ENCODE peak calls at places on chromosomes 11 and 22, in eight cellular contexts. D is astrocyte of the cerebellum; M is mucosa of descending colon; Q is tibial nerve; R is tibial artery; O is osteocyte; N is heart left ventricle; Z is CD8-positive, alpha-beta T cell. J is an unnamed sample.
A peak's percentile ranks its signal among the peaks of the same experiment; 100 is the strongest.

GRCh38 chr22:47850644-47851151 is 1088.2 kb downstream of the TBC1D22A start:
- DNase-seq in D (peak; percentile 8), M (no peak), Q (no peak), R (no peak), O (no peak), N (no peak), Z (no peak), J (no peak)

GRCh38 chr11:45618897-45619296 is 46.5 kb downstream of the CHST1 start:
- DNase-seq in D (no peak), M (no peak), Q (no peak), R (no peak), O (peak; percentile 19), N (no peak), Z (no peak), J (no peak)

GRCh38 chr11:123640677-123641494 is 13.5 kb downstream of the SCN3B start:
- DNase-seq in D (no peak), M (peak; percentile 41), Q (no peak), R (no peak), O (no peak), N (peak; percentile 20), Z (peak; percentile 22), J (no peak)

GRCh38 chr11:131815631-131816030 is 445.2 kb downstream of the NTM start:
- DNase-seq in D (no peak), M (no peak), Q (no peak), R (no peak), O (no peak), N (no peak), Z (no peak), J (peak; percentile 78)

GRCh38 chr11:8059571-8060011 is 21.4 kb upstream of the TUB start:
- DNase-seq in D (no peak), M (no peak), Q (no peak), R (no peak), O (no peak), N (no peak), Z (no peak), J (no peak)

GRCh38 chr11:18012314-18012905 is 437 bp downstream of the SERGEF start:
- DNase-seq in D (no peak), M (peak; percentile 30), Q (peak; percentile 8), R (peak; percentile 70), O (no peak), N (peak; percentile 11), Z (no peak), J (no peak)

GRCh38 chr11:120547871-120548681 is 36.5 kb downstream of the GRIK4 start:
- DNase-seq in D (peak; percentile 74), M (peak; percentile 49), Q (no peak), R (peak; percentile 95), O (peak; percentile 94), N (peak; percentile 89), Z (no peak), J (peak; percentile 99)

GRCh38 chr11:86193297-86194095 is 51.1 kb upstream of the EED start:
- DNase-seq in D (peak; percentile 51), M (peak; percentile 87), Q (peak; percentile 79), R (no peak), O (no peak), N (peak; percentile 88), Z (peak; percentile 47), J (no peak)

GRCh38 chr11:58924230-58924629 is 15.1 kb upstream of the GLYATL1 start:
- DNase-seq in D (no peak), M (no peak), Q (no peak), R (no peak), O (no peak), N (no peak), Z (no peak), J (no peak)

GRCh38 chr11:61967177-61967923 is at the start of gene FTH1:
- DNase-seq in D (peak; percentile 59), M (peak; percentile 95), Q (peak; percentile 86), R (peak; percentile 96), O (peak; percentile 97), N (peak; percentile 94), Z (peak; percentile 89), J (no peak)

GRCh38 chr22:20152464-20152890 is 1.6 kb upstream of the CCDC188 start:
- DNase-seq in D (no peak), M (no peak), Q (no peak), R (no peak), O (no peak), N (no peak), Z (no peak), J (no peak)

GRCh38 chr11:75424396-75424795 is 8.6 kb downstream of the KLHL35 start:
- DNase-seq in D (no peak), M (no peak), Q (no peak), R (no peak), O (no peak), N (no peak), Z (no peak), J (no peak)

GRCh38 chr11:129012880-129013279 is 70.2 kb upstream of the TP53AIP1 start:
- DNase-seq in D (no peak), M (peak; percentile 51), Q (no peak), R (no peak), O (no peak), N (no peak), Z (no peak), J (no peak)

GRCh38 chr22:35728639-35729308 is 11.1 kb downstream of the APOL5 start:
- DNase-seq in D (no peak), M (peak; percentile 88), Q (no peak), R (no peak), O (no peak), N (no peak), Z (no peak), J (no peak)

GRCh38 chr22:44983878-44984482 is 25.8 kb downstream of the PHF21B start:
- DNase-seq in D (no peak), M (no peak), Q (no peak), R (no peak), O (no peak), N (no peak), Z (no peak), J (no peak)

GRCh38 chr11:10261821-10262220 is 32.2 kb downstream of the SBF2 start:
- DNase-seq in D (no peak), M (no peak), Q (no peak), R (no peak), O (no peak), N (no peak), Z (no peak), J (no peak)

GRCh38 chr11:16126361-16126760 is 230.0 kb downstream of the SOX6 start:
- DNase-seq in D (peak; percentile 0), M (no peak), Q (no peak), R (no peak), O (no peak), N (no peak), Z (no peak), J (no peak)

GRCh38 chr11:71418643-71419042 is 29.6 kb downstream of the DHCR7 start:
- DNase-seq in D (no peak), M (no peak), Q (no peak), R (no peak), O (no peak), N (no peak), Z (no peak), J (no peak)

GRCh38 chr22:46001046-46001425 is 24.1 kb upstream of the WNT7B start:
- DNase-seq in D (no peak), M (no peak), Q (no peak), R (no peak), O (no peak), N (no peak), Z (no peak), J (no peak)

GRCh38 chr11:130623909-130624668 is 175.6 kb downstream of the ADAMTS15 start:
- DNase-seq in D (no peak), M (no peak), Q (no peak), R (no peak), O (no peak), N (no peak), Z (no peak), J (no peak)
- TF ChIP-seq CTCF in D (no peak), M (no peak), Q (no peak), R (peak; percentile 17), O (peak; percentile 38), N (peak; percentile 10), Z (no peak), J (peak; percentile 15)

DNA sequence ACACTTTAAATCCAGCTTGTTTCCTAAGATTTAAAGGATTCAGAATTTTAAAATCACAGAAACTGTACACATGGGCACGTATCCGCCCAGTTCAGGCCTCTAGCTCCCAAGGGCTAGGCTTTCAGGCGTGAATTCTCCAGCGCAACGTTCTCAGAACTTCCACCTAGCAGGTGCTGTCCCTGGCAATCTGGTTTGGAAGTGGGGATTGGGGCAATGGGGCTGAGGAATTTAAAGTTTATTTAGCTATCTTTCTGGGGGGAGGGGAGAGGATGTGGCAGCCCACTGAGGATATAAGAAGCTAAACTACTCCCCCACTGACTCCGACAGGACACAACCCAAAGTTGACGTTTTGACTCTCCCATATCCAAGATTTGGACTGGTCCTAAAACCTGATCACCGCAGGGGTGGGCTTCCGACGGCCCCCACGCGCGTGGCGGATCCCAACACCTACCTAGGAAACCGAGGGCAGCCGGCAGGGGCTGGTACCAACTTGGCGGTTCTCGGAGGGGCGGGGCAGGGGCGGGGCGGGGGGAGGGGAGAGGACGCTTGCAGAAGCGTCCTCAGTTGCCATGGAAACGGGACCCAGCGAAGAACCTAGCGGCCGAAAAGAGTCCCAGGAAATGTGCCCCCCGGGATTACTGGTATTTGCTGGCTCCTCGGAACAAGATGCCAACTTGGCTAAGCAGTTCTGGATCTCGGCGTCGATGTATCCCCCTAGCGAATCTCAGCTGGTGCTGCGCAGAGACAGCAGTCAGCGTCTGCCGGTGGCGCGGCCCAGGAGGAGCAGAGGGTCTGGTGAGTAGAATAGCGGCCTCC is at the start of gene HOATZ:
- DNase-seq in D (no peak), M (no peak), Q (no peak), R (no peak), O (no peak), N (no peak), Z (no peak), J (no peak)
- TF ChIP-seq CTCF in D (peak; percentile 44), M (no peak), Q (no peak), R (no peak), O (peak; percentile 23), N (no peak), Z (no peak), J (peak; percentile 29)

GRCh38 chr22:49858827-49859226 is 5.2 kb downstream of the ZBED4 start:
- DNase-seq in D (no peak), M (no peak), Q (no peak), R (peak; percentile 49), O (no peak), N (no peak), Z (no peak), J (no peak)

GRCh38 chr22:49862408-49862776 is 8.7 kb downstream of the ZBED4 start:
- DNase-seq in D (no peak), M (no peak), Q (no peak), R (peak; percentile 42), O (no peak), N (no peak), Z (no peak), J (no peak)

GRCh38 chr22:49863936-49864335 is 10.3 kb downstream of the ZBED4 start:
- DNase-seq in D (no peak), M (no peak), Q (no peak), R (peak; percentile 20), O (no peak), N (no peak), Z (no peak), J (no peak)

GRCh38 chr22:49865156-49865555 is 11.5 kb downstream of the ZBED4 start:
- DNase-seq in D (no peak), M (no peak), Q (no peak), R (no peak), O (no peak), N (no peak), Z (no peak), J (no peak)

GRCh38 chr22:49861642-49862407 is 8.2 kb downstream of the ZBED4 start:
- DNase-seq in D (no peak), M (no peak), Q (no peak), R (peak; percentile 41), O (no peak), N (no peak), Z (no peak), J (no peak)
- TF ChIP-seq CTCF in D (no peak), M (no peak), Q (no peak), R (no peak), O (no peak), N (no peak), Z (no peak), J (peak; percentile 17)

GRCh38 chr11:94107363-94107762 is 21.3 kb upstream of the PANX1 start:
- DNase-seq in D (no peak), M (no peak), Q (no peak), R (no peak), O (no peak), N (no peak), Z (no peak), J (no peak)
- TF ChIP-seq CTCF in D (no peak), M (no peak), Q (no peak), R (no peak), O (peak; percentile 27), N (no peak), Z (no peak), J (peak; percentile 30)